ENCODE peak calls at places on chromosomes 13 and 19, in ten cellular contexts. U is thoracic aorta, J is Panc1, T is progenitor cell of endocrine pancreas, L is fibroblast of lung, B is omental fat pad, Z is body of pancreas, X is osteocyte, V is cardiac muscle cell, K is HL-60. F is an unnamed sample.

GRCh38 chr19:2084993-2085720 is 11.0 kb downstream of the MOB3A start:
- DNase-seq in Z (peak), V (peak), X (no peak), U (no peak), B (no peak), K (peak), L (no peak), J (no peak), T (no peak), F (no peak)

GRCh38 chr13:110024646-110024980 is 238.2 kb upstream of the IRS2 start:
- DNase-seq in K (no peak), J (no peak), L (no peak), B (no peak), U (no peak), T (no peak), X (no peak), Z (no peak), V (no peak), F (no peak)

GRCh38 chr13:84445776-84446175 is 563.5 kb upstream of the SLITRK1 start:
- DNase-seq in U (no peak), X (no peak), K (no peak), V (peak), L (no peak), J (no peak), T (no peak), B (no peak), Z (no peak), F (no peak)

GRCh38 chr19:53333071-53333465 is 481 bp upstream of the ZNF845 start:
- DNase-seq in X (peak), T (peak), Z (peak), L (no peak), V (no peak), B (no peak), U (peak), J (no peak), K (peak), F (no peak)

GRCh38 chr19:2477141-2477710 is 1.3 kb downstream of the GADD45B start:
- DNase-seq in L (no peak), X (no peak), K (peak), B (no peak), J (no peak), Z (peak), U (no peak), T (no peak), V (peak), F (peak)

GRCh38 chr19:44657211-44657921 is 13.7 kb downstream of the PVR start:
- DNase-seq in J (no peak), X (peak), K (peak), U (peak), V (peak), T (peak), B (peak), Z (peak), L (peak), F (peak)

GRCh38 chr19:405138-405965 is 3.6 kb downstream of the C2CD4C start:
- DNase-seq in K (no peak), L (no peak), V (no peak), X (no peak), U (no peak), B (no peak), Z (no peak), T (no peak), J (no peak), F (no peak)

GRCh38 chr19:36916991-36917390 is 859 bp downstream of the ZNF568 start:
- DNase-seq in X (no peak), K (peak), T (no peak), L (peak), B (no peak), Z (no peak), V (peak), J (peak), U (no peak), F (no peak)

GRCh38 chr13:24683833-24684599 is 3.8 kb downstream of the ATP12A start:
- DNase-seq in V (peak), U (no peak), J (no peak), B (peak), X (no peak), L (peak), Z (peak), T (peak), K (peak), F (peak)

GRCh38 chr19:37778613-37779138 is 710 bp downstream of the ZNF573 start:
- DNase-seq in B (no peak), J (peak), T (no peak), Z (no peak), V (peak), K (peak), U (no peak), X (no peak), L (peak), F (no peak)

GRCh38 chr19:39082745-39083598 is 1.2 kb upstream of the ACP7 start:
- DNase-seq in V (no peak), U (no peak), L (no peak), K (no peak), B (no peak), Z (no peak), J (no peak), X (no peak), T (no peak), F (peak)

GRCh38 chr19:7500811-7501450 is 12.1 kb upstream of the PEX11G start:
- DNase-seq in B (no peak), U (no peak), Z (peak), J (no peak), X (no peak), L (no peak), K (peak), T (peak), V (no peak), F (peak)

GRCh38 chr13:50678464-50679162 is 164.9 kb downstream of the DLEU7 start:
- DNase-seq in T (no peak), K (no peak), J (no peak), U (no peak), X (no peak), Z (no peak), L (peak), V (peak), B (no peak), F (peak)

GRCh38 chr13:25247345-25247744 is 39.9 kb downstream of the MTMR6 start:
- DNase-seq in B (no peak), U (no peak), Z (no peak), K (no peak), J (no peak), L (no peak), V (no peak), X (no peak), T (no peak), F (no peak)

GRCh38 chr13:29654807-29655547 is 59.5 kb upstream of the SLC7A1 start:
- DNase-seq in B (no peak), V (peak), L (no peak), T (no peak), U (no peak), X (no peak), K (no peak), Z (no peak), J (no peak), F (no peak)

DNA sequence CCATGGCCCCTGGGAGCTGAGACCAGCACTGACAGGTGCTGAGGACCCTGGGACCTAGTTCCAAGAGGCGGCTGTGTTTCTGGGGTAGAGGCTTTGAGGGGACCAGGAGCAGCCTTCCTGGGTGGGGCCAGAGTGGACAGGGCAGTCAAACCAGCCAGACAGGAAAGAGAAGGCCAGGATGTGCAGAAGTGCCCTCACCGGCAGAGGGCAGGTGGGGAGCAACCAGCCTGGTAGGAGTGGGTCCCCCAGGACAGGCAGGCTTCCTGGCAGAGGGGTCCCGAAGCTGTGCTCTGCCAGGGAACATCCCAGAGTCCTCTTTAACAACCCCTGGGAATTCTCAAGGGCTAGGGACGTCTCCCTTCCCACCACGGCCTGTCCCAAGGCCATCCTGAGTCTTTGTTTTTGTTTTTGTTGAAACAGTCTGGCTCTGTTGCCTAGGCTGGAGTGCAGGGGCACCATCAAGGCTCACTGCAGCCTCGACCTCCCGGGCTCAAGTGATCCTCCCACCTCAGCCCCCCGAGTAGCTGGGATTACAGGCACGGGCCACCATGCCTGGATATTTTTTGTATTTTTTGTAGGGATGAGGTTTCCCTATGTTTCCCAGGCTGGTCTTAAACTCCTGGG is 3.0 kb upstream of the HIPK4 start:
- DNase-seq in L (no peak), T (no peak), Z (peak), J (no peak), U (no peak), K (no peak), X (no peak), B (no peak), V (no peak), F (peak)
- TF ChIP-seq CTCF in L (no peak), T (no peak), Z (peak), J (no peak), U (no peak), K (peak), X (no peak), B (no peak), V (peak), F (peak)

GRCh38 chr13:48643159-48643558 is 10.6 kb upstream of the CYSLTR2 start:
- DNase-seq in K (no peak), Z (no peak), T (no peak), J (no peak), X (no peak), B (no peak), L (no peak), U (no peak), V (no peak), F (no peak)
- TF ChIP-seq CTCF in K (no peak), Z (no peak), T (no peak), J (peak), X (no peak), B (no peak), L (no peak), U (no peak), V (no peak), F (no peak)

GRCh38 chr13:107678075-107678689 is 537.2 kb downstream of the LIG4 start:
- DNase-seq in B (no peak), U (no peak), Z (no peak), L (peak), K (no peak), X (no peak), J (no peak), V (no peak), T (no peak), F (no peak)

GRCh38 chr13:107675847-107676550 is 539.3 kb downstream of the LIG4 start:
- DNase-seq in K (no peak), J (no peak), B (no peak), V (no peak), T (no peak), U (no peak), L (no peak), X (no peak), Z (no peak), F (no peak)

GRCh38 chr13:107681611-107682010 is 533.7 kb downstream of the LIG4 start:
- DNase-seq in V (no peak), L (no peak), Z (no peak), X (no peak), U (no peak), B (no peak), J (no peak), T (no peak), K (no peak), F (no peak)

GRCh38 chr13:107685876-107686275 is 529.5 kb downstream of the LIG4 start:
- DNase-seq in V (no peak), Z (no peak), K (no peak), U (no peak), L (no peak), X (no peak), J (no peak), T (no peak), B (no peak), F (no peak)

GRCh38 chr13:107680115-107680514 is 535.2 kb downstream of the LIG4 start:
- DNase-seq in U (no peak), L (peak), V (peak), B (no peak), T (no peak), X (no peak), J (no peak), Z (no peak), K (no peak), F (no peak)
- TF ChIP-seq CTCF in U (no peak), L (peak), V (no peak), B (no peak), T (peak), X (no peak), J (no peak), Z (no peak), K (no peak), F (no peak)

GRCh38 chr13:20573636-20574035 is 6.7 kb downstream of the IFT88 start:
- DNase-seq in V (no peak), B (no peak), U (no peak), L (no peak), T (no peak), J (no peak), K (no peak), X (no peak), Z (no peak), F (no peak)
- TF ChIP-seq CTCF in V (no peak), B (no peak), U (no peak), L (no peak), T (no peak), J (no peak), K (no peak), X (no peak), Z (no peak), F (no peak)

GRCh38 chr13:51781246-51782022 is 22.5 kb downstream of the DHRS12 start:
- DNase-seq in J (no peak), K (peak), U (no peak), L (no peak), V (peak), Z (peak), X (no peak), B (no peak), T (no peak), F (no peak)
- TF ChIP-seq CTCF in J (peak), K (no peak), U (no peak), L (peak), V (peak), Z (peak), X (peak), B (no peak), T (peak), F (no peak)

DNA sequence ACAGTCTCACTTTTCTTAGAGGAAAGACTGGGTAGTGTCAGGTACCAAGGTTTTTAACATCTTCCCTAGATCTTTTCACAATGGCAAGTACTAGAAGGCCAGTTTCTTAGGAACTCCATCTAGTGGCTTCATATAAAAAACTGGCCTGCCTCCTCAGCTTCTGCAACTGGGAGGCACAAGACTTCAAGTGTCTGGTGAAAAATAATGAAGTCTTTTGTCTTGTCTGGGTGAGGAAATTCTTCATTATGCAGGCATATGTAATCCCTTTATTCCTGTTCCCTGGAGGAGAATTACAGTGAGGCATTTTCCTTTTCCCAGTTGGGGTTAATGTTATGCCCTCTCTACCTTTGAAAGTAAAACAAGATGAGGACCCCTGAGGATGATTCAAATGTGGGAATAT is 300.5 kb downstream of the NALCN start:
- DNase-seq in X (no peak), B (no peak), U (no peak), L (peak), Z (no peak), J (no peak), V (no peak), K (no peak), T (no peak), F (no peak)
- TF ChIP-seq CTCF in X (peak), B (no peak), U (no peak), L (peak), Z (no peak), J (peak), V (no peak), K (no peak), T (no peak), F (no peak)

DNA sequence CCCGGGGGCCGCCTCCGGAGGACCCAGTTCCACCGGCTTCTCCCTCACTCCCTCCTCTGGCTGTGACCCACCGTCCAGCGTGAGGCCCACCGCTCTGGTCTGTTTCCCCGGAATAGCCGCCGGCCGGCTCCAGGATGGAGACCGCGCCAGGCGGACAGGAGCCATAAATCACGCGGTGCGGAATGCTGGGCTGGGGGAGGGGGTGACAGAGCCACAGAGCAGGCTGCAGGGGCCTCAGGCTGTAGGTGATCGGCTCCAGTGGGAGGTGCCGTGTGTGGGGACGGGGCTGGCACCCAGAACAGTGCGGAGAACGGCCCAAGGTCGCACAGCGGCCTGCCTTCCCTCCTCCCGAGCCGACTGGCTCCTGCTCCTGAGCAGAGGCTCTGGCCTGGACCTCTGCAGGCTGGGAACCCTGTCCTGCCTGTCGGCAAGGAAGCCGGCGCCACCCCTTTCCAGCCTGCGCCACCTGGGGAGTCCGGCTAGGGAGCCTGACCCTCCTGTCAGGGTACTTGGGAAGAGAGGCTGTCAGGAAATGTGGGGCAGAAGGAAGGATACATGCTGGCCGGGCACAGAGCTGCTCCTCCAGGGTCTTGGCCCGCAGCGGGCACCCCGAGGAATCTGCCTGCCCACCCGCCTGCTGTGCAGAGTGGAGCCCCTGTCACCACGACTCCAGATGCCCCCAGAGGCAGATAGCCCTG is 8.3 kb downstream of the PIAS4 start:
- DNase-seq in T (no peak), U (no peak), K (no peak), Z (peak), L (no peak), V (no peak), B (no peak), X (no peak), J (no peak), F (no peak)
- TF ChIP-seq CTCF in T (no peak), U (no peak), K (no peak), Z (no peak), L (no peak), V (no peak), B (no peak), X (no peak), J (no peak), F (no peak)

DNA sequence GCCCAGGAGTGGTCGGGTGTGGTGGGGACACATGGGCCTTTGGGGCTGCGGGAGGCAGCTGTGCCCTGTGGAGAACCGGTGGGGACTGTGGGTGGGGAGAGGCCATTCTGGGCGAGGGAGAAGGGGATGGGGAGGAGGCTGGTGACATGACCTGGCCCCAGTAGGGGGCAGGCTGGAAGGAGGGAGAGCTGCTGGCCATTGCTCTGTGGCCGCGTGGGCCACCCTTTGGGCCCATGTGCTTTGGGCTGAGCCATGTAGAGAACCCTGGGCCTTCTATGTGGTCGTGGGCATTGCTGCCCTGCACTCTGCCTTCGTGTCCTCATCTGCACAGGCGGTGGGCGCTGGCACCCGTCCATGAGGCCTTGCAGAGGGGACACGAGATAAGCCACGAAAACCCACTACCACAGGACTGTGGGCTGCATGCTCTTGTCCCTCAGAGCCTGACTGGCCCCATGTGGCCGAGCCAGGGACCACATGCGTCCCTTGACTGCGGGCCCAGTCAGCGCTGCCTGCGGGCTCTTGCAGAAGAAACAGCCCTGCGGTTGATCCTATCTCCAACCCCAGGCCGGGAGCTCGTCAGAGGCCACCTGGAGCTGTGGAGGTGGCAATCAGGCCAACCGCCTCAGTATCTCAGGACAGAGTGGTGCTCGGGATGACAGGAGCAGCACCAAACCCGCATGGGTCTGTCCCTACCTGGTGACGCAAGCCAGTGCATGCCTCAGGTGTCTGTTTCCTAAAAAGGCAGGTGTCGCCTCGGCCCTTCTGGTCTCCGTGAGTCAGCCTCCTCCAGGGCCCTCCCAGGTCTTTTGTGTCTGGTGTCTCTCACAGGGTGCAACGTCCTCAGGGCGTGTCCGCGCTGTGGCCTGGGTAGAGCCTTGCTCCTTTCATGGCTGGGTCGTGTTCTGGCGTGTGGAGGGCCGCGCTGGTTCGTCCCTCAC is 14.3 kb downstream of the FZR1 start:
- DNase-seq in J (no peak), U (no peak), L (no peak), Z (no peak), B (no peak), T (no peak), X (no peak), K (no peak), V (no peak), F (no peak)
- TF ChIP-seq CTCF in J (no peak), U (no peak), L (no peak), Z (no peak), B (no peak), T (peak), X (no peak), K (no peak), V (no peak), F (no peak)